ENCODE peak calls at places on chromosomes 4 and X, in four cellular contexts. F is SK-N-MC; V is activated CD8-positive, alpha-beta memory T cell treated with anti-CD3 and anti-CD28 coated beads for 48 hours; P is Right ventricle myocardium superior. B is an unnamed sample.

GRCh38 chrX:131068945-131069719 is 11.0 kb downstream of the ARHGAP36 start:
- DNase-seq in F (no peak), P (no peak), V (no peak), B (no peak)

GRCh38 chrX:73877687-73878086 is 314.7 kb downstream of the CHIC1 start:
- DNase-seq in P (no peak), V (no peak), F (no peak), B (no peak)

GRCh38 chrX:69066966-69067525 is 98.2 kb downstream of the PJA1 start:
- DNase-seq in P (no peak), V (no peak), F (no peak), B (no peak)

GRCh38 chrX:75278991-75279390 is 5.1 kb downstream of the UPRT start:
- DNase-seq in V (no peak), P (no peak), F (no peak), B (no peak)

GRCh38 chrX:46770006-46770816 is 11.3 kb upstream of the SLC9A7 start:
- DNase-seq in F (no peak), V (no peak), P (no peak), B (no peak)

GRCh38 chr4:182251116-182251515 is 7.9 kb downstream of the TENM3 start:
- DNase-seq in P (no peak), V (no peak), F (no peak), B (no peak)

GRCh38 chr4:173482330-173482931 is 47.6 kb downstream of the HAND2 start:
- DNase-seq in V (no peak), P (no peak), F (no peak), B (no peak)

GRCh38 chr4:41887821-41888699 is 47.2 kb upstream of the TMEM33 start:
- DNase-seq in F (peak), V (no peak), P (no peak), B (no peak)

GRCh38 chr4:48372272-48372671 is 30.9 kb downstream of the SLAIN2 start:
- DNase-seq in F (no peak), V (no peak), P (no peak), B (no peak)